ENCODE peak calls at places on chromosomes 4 and X, in eight cellular contexts. Y is stomach, M is Caco-2, D is astrocyte of the spinal cord, K is heart right ventricle, X is right atrium auricular region, S is fibroblast of pulmonary artery, N is AG09309. G is an unnamed sample.

GRCh38 chrX:10769165-10769564 is 148.8 kb upstream of the MID1 start:
- DNase-seq in K (no peak), S (peak; percentile 46), X (no peak), M (peak; percentile 5), Y (no peak), D (peak; percentile 37), N (no peak), G (no peak)

GRCh38 chr4:142607976-142608375 is 238.1 kb downstream of the INPP4B start:
- DNase-seq in K (no peak), N (no peak), X (no peak), M (no peak), D (no peak), Y (no peak), S (no peak), G (no peak)

GRCh38 chr4:36823199-36823967 is 421.2 kb upstream of the NWD2 start:
- DNase-seq in X (no peak), Y (no peak), S (no peak), N (no peak), D (no peak), M (no peak), K (no peak), G (no peak)

GRCh38 chrX:45788941-45789348 is 588.3 kb upstream of the DIPK2B start:
- DNase-seq in D (no peak), M (no peak), Y (no peak), S (peak; percentile 54), X (peak; percentile 63), K (peak; percentile 45), N (no peak), G (no peak)

GRCh38 chr4:142549726-142550463 is 296.2 kb downstream of the INPP4B start:
- DNase-seq in N (no peak), Y (no peak), K (no peak), X (no peak), D (peak; percentile 86), M (no peak), S (peak; percentile 73), G (no peak)

GRCh38 chr4:153143527-153144348 is 60.5 kb upstream of the TRIM2 start:
- DNase-seq in N (no peak), Y (peak; percentile 35), X (no peak), S (no peak), D (peak; percentile 74), M (peak; percentile 17), K (no peak), G (no peak)

GRCh38 chr4:17763352-17763890 is 18.0 kb downstream of the FAM184B start:
- DNase-seq in N (no peak), D (no peak), S (no peak), X (no peak), Y (no peak), M (no peak), K (no peak), G (no peak)

GRCh38 chr4:106266201-106266600 is 49.8 kb downstream of the TBCK start:
- DNase-seq in M (peak; percentile 57), S (peak; percentile 82), N (peak; percentile 42), Y (no peak), K (no peak), D (peak; percentile 72), X (no peak), G (no peak)

GRCh38 chrX:151396042-151396826 is 772 bp upstream of the VMA21 start:
- DNase-seq in S (no peak), N (peak; percentile 2), X (peak; percentile 62), Y (no peak), K (no peak), D (peak; percentile 67), M (no peak), G (no peak)

GRCh38 chr4:16289872-16290554 is 63.7 kb upstream of the TAPT1 start:
- DNase-seq in D (peak; percentile 52), X (no peak), M (peak; percentile 29), K (no peak), N (no peak), Y (no peak), S (peak; percentile 67), G (no peak)

GRCh38 chr4:169152104-169152503 is 118.7 kb downstream of the SH3RF1 start:
- DNase-seq in K (no peak), S (no peak), D (no peak), X (no peak), M (no peak), N (no peak), Y (no peak), G (no peak)

GRCh38 chr4:169150806-169151205 is 120.0 kb downstream of the SH3RF1 start:
- DNase-seq in S (no peak), N (no peak), M (peak; percentile 15), K (no peak), D (no peak), X (no peak), Y (no peak), G (no peak)

GRCh38 chr4:169151671-169152070 is 119.1 kb downstream of the SH3RF1 start:
- DNase-seq in M (no peak), K (no peak), Y (no peak), S (peak; percentile 53), N (peak; percentile 28), D (peak; percentile 43), X (no peak), G (no peak)

GRCh38 chr4:169153451-169153850 is 117.3 kb downstream of the SH3RF1 start:
- DNase-seq in S (no peak), Y (no peak), D (no peak), M (no peak), K (no peak), X (no peak), N (no peak), G (no peak)

DNA sequence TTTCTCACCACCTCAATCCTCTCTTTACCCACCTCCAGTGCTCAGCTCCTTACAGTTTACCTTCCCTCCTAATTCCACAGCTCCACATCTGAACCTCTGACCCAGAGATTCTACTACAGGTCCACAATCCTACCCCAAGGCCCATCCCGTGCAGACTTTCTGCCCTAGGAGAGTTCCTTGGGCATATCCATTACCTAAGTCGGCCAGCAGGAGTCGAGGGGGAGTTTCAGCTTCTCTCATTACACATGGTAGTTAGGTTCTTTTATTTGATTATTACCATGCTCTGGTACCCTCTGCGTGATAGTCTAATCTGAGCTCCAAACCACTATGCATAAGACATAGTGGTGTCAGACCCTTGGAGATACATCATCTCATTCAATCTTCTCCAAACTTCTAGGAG is 117.9 kb downstream of the SH3RF1 start:
- DNase-seq in K (no peak), N (no peak), Y (no peak), D (no peak), M (no peak), X (no peak), S (no peak), G (no peak)
- TF ChIP-seq CTCF in K (no peak), N (peak; percentile 13), Y (no peak), D (no peak), M (no peak), X (no peak), S (peak; percentile 15), G (peak; percentile 26)

GRCh38 chr4:48931459-48931858 is 24.9 kb upstream of the OCIAD2 start:
- DNase-seq in X (no peak), M (no peak), N (no peak), D (no peak), S (no peak), Y (no peak), K (no peak), G (no peak)
- TF ChIP-seq CTCF in X (no peak), M (no peak), N (peak; percentile 26), D (peak; percentile 4), S (peak; percentile 3), Y (no peak), K (no peak), G (no peak)

GRCh38 chr4:32042486-32042885 is 1322.3 kb downstream of the PCDH7 start:
- DNase-seq in S (no peak), Y (no peak), D (no peak), M (no peak), X (no peak), N (no peak), K (no peak), G (no peak)
- TF ChIP-seq CTCF in S (no peak), Y (no peak), D (no peak), M (peak; percentile 28), X (no peak), N (no peak), K (peak; percentile 6), G (no peak)

GRCh38 chr4:119493419-119493818 is 135.2 kb downstream of the PDE5A start:
- DNase-seq in D (no peak), M (no peak), Y (no peak), S (peak; percentile 45), K (no peak), X (no peak), N (no peak), G (no peak)
- TF ChIP-seq CTCF in D (no peak), M (peak; percentile 4), Y (no peak), S (no peak), K (no peak), X (no peak), N (no peak), G (peak; percentile 41)

GRCh38 chrX:16997313-16997712 is 50.9 kb downstream of the REPS2 start:
- DNase-seq in N (no peak), M (no peak), K (no peak), D (no peak), Y (no peak), S (no peak), X (no peak), G (no peak)

GRCh38 chrX:16990839-16991238 is 44.4 kb downstream of the REPS2 start:
- DNase-seq in N (no peak), X (no peak), D (no peak), S (no peak), K (no peak), M (no peak), Y (no peak), G (no peak)

GRCh38 chrX:16992411-16992810 is 46.0 kb downstream of the REPS2 start:
- DNase-seq in K (no peak), S (no peak), N (no peak), Y (no peak), D (no peak), M (no peak), X (no peak), G (no peak)

GRCh38 chrX:16992902-16993301 is 46.4 kb downstream of the REPS2 start:
- DNase-seq in Y (no peak), X (no peak), K (no peak), M (no peak), D (no peak), S (no peak), N (no peak), G (no peak)

GRCh38 chrX:16993791-16994318 is 47.4 kb downstream of the REPS2 start:
- DNase-seq in K (no peak), X (no peak), Y (no peak), M (no peak), N (no peak), S (no peak), D (no peak), G (no peak)
- TF ChIP-seq CTCF in K (no peak), X (no peak), Y (no peak), M (peak; percentile 11), N (peak; percentile 18), S (no peak), D (peak; percentile 16), G (peak; percentile 35)

DNA sequence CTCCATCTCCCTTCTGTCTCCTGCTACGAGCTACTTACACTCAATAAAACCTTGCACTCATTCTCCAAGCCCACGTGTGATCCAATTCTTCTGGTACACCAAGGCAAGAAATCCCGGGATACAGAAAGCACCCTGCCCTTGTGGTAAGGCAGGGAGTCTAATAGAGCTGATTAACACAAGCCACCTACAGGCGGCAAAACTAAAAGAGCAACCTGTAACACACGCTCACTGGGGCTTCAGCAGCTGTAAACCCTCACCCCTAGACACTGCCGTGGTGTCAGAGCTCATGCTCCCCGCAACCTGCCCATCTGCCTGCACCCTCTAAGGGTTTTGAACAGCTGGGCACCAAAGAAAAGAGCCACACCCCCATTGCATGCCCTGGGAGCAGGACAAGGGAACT is 755.4 kb upstream of the HTR2C start:
- DNase-seq in X (no peak), S (no peak), K (no peak), Y (no peak), M (no peak), D (no peak), N (no peak), G (no peak)
- TF ChIP-seq CTCF in X (no peak), S (no peak), K (no peak), Y (no peak), M (no peak), D (no peak), N (no peak), G (no peak)

GRCh38 chr4:73864365-73864764 is 4.8 kb upstream of the CXCL1 start:
- DNase-seq in S (no peak), X (no peak), Y (peak; percentile 35), M (peak; percentile 32), K (no peak), N (no peak), D (peak; percentile 19), G (no peak)
- TF ChIP-seq CTCF in S (peak; percentile 44), X (no peak), Y (no peak), M (peak; percentile 69), K (no peak), N (peak; percentile 34), D (peak; percentile 48), G (peak; percentile 55)